ENCODE peak calls at places on chromosomes 2 and 18, in six cellular contexts. F is IMR-90, H is GM12865, A is thoracic aorta, L is kidney, V is foreskin fibroblast. K is an unnamed sample.

GRCh38 chr2:610465-610864 is 66.7 kb downstream of the TMEM18 start:
- DNase-seq in F (no peak), H (no peak), A (no peak), L (no peak), V (no peak), K (no peak)

GRCh38 chr2:3779650-3780049 is 76.3 kb downstream of the DCDC2C start:
- DNase-seq in F (no peak), H (no peak), A (no peak), L (no peak), V (no peak), K (peak)

GRCh38 chr18:50528806-50529205 is 31.1 kb upstream of the MAPK4 start:
- DNase-seq in F (no peak), H (no peak), A (no peak), L (no peak), V (no peak), K (no peak)

GRCh38 chr2:233323851-233324250 is 16.2 kb downstream of the SAG start:
- DNase-seq in F (no peak), H (no peak), A (no peak), L (peak), V (no peak), K (no peak)

GRCh38 chr2:99397251-99397920 is 60.2 kb downstream of the EIF5B start:
- DNase-seq in F (no peak), H (no peak), A (no peak), L (no peak), V (no peak), K (no peak)

GRCh38 chr2:219538488-219539294 is 4.9 kb downstream of the CHPF start:
- DNase-seq in F (peak), H (no peak), A (no peak), L (no peak), V (no peak), K (no peak)

GRCh38 chr2:16281451-16282330 is 341.3 kb downstream of the MYCN start:
- DNase-seq in F (no peak), H (peak), A (no peak), L (no peak), V (no peak), K (peak)

GRCh38 chr2:12734914-12735654 is 18.3 kb downstream of the TRIB2 start:
- DNase-seq in F (no peak), H (no peak), A (no peak), L (no peak), V (no peak), K (no peak)

GRCh38 chr18:22018366-22018765 is 151.0 kb upstream of the GATA6 start:
- DNase-seq in F (no peak), H (no peak), A (no peak), L (no peak), V (no peak), K (no peak)

GRCh38 chr2:183607995-183608394 is 483.8 kb downstream of the NUP35 start:
- DNase-seq in F (no peak), H (no peak), A (no peak), L (no peak), V (no peak), K (no peak)

GRCh38 chr2:223950448-223951347 is 5.6 kb upstream of the WDFY1 start:
- DNase-seq in F (no peak), H (no peak), A (no peak), L (no peak), V (no peak), K (no peak)

GRCh38 chr2:45435316-45435715 is 175.8 kb downstream of the SRBD1 start:
- DNase-seq in F (peak), H (no peak), A (no peak), L (no peak), V (peak), K (no peak)

GRCh38 chr2:64784168-64785061 is 130.7 kb upstream of the SERTAD2 start:
- DNase-seq in F (no peak), H (no peak), A (no peak), L (no peak), V (no peak), K (no peak)

GRCh38 chr2:222304737-222305509 is 6.1 kb upstream of the PAX3 start:
- DNase-seq in F (no peak), H (no peak), A (no peak), L (no peak), V (no peak), K (peak)

GRCh38 chr18:77129150-77129551 is 3.4 kb downstream of the MBP start:
- DNase-seq in F (peak), H (no peak), A (no peak), L (peak), V (peak), K (no peak)

GRCh38 chr18:10100236-10100635 is 186.4 kb downstream of the VAPA start:
- DNase-seq in F (no peak), H (no peak), A (no peak), L (no peak), V (peak), K (no peak)

GRCh38 chr18:79611040-79611681 is 68.4 kb upstream of the CTDP1 start:
- DNase-seq in F (peak), H (no peak), A (no peak), L (peak), V (no peak), K (no peak)

GRCh38 chr2:69122271-69122670 is 109.3 kb downstream of the ANTXR1 start:
- DNase-seq in F (peak), H (no peak), A (no peak), L (no peak), V (peak), K (no peak)

GRCh38 chr18:3782901-3783300 is 332.9 kb downstream of the TGIF1 start:
- DNase-seq in F (peak), H (no peak), A (no peak), L (no peak), V (no peak), K (no peak)

GRCh38 chr2:182594286-182594685 is 121.8 kb upstream of the DNAJC10 start:
- DNase-seq in F (peak), H (no peak), A (no peak), L (no peak), V (no peak), K (no peak)

GRCh38 chr2:84491256-84491655 is 25.0 kb upstream of the DNAH6 start:
- DNase-seq in F (no peak), H (no peak), A (no peak), L (no peak), V (no peak), K (no peak)

GRCh38 chr2:209985879-209986278 is 16.6 kb upstream of the RPE start:
- DNase-seq in F (no peak), H (no peak), A (no peak), L (no peak), V (no peak), K (no peak)

GRCh38 chr18:79863946-79864725 is 66.4 kb downstream of the KCNG2 start:
- DNase-seq in F (no peak), H (no peak), A (no peak), L (peak), V (no peak), K (no peak)

GRCh38 chr2:213069531-213069930 is 81.9 kb downstream of the IKZF2 start:
- DNase-seq in F (peak), H (no peak), A (no peak), L (no peak), V (no peak), K (no peak)

GRCh38 chr2:95040470-95040869 is 15.0 kb downstream of the MAL start:
- DNase-seq in F (no peak), H (no peak), A (no peak), L (no peak), V (no peak), K (no peak)

GRCh38 chr2:18219676-18220075 is 340.8 kb downstream of the RDH14 start:
- DNase-seq in F (peak), H (no peak), A (no peak), L (no peak), V (peak), K (no peak)
- TF ChIP-seq CTCF in F (peak), H (no peak), A (no peak), L (no peak), V (peak), K (no peak)

GRCh38 chr2:137886432-137886831 is 77.8 kb upstream of the HNMT start:
- DNase-seq in F (no peak), H (no peak), A (no peak), L (no peak), V (no peak), K (no peak)

GRCh38 chr2:137881711-137882110 is 82.6 kb upstream of the HNMT start:
- DNase-seq in F (no peak), H (no peak), A (no peak), L (no peak), V (no peak), K (no peak)
- TF ChIP-seq CTCF in F (no peak), H (no peak), A (no peak), L (no peak), V (no peak), K (no peak)

DNA sequence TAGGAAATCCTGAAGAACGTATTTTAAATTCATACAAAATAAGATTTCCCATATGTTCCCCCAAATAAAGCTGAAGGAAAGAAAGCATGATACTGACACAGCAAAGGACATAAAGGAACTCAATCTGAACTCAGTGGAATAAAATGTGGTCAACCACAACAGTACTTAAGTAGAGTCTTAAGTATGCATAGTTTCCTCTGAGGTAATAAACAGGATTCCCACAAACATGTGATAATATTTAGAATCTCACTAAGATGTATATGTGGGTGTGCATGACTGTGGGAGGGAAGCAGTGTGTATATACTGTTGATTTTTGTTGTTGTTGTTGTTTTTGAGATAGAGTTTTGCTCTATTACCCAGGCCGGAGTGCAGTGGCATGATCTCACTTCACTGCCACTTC is 69.3 kb downstream of the NOL10 start:
- DNase-seq in F (peak), H (no peak), A (no peak), L (no peak), V (peak), K (no peak)
- TF ChIP-seq CTCF in F (no peak), H (no peak), A (no peak), L (no peak), V (no peak), K (no peak)

GRCh38 chr2:148640767-148641166 is 3.8 kb upstream of the EPC2 start:
- DNase-seq in F (peak), H (no peak), A (no peak), L (no peak), V (peak), K (no peak)
- TF ChIP-seq CTCF in F (peak), H (no peak), A (no peak), L (peak), V (peak), K (no peak)